ENCODE peak calls at places on chromosomes 3 and 15, in five cellular contexts. V, U, A, K and Y are unnamed samples.

GRCh38 chr15:49990835-49991540 is 128.0 kb downstream of the ATP8B4 start:
- DNase-seq in U (no peak), A (no peak), K (no peak), V (no peak), Y (no peak)

GRCh38 chr3:128346562-128346961 is 120.1 kb downstream of the DNAJB8 start:
- DNase-seq in K (no peak), A (no peak), V (no peak), U (no peak), Y (no peak)

GRCh38 chr3:128070898-128071591 is 18.8 kb downstream of the SEC61A1 start:
- DNase-seq in A (no peak), U (no peak), V (no peak), K (peak), Y (no peak)

GRCh38 chr15:26073430-26074333 is 210.6 kb upstream of the ATP10A start:
- DNase-seq in A (no peak), K (no peak), V (no peak), U (no peak), Y (no peak)

GRCh38 chr15:63896336-63897115 is 62.8 kb upstream of the HERC1 start:
- DNase-seq in V (no peak), A (peak), U (no peak), K (no peak), Y (peak)

GRCh38 chr3:4834403-4834866 is 144.8 kb upstream of the BHLHE40 start:
- DNase-seq in K (peak), V (peak), U (no peak), A (no peak), Y (peak)

GRCh38 chr3:155548194-155548593 is 196.7 kb downstream of the PLCH1 start:
- DNase-seq in V (no peak), U (no peak), K (no peak), A (no peak), Y (no peak)

GRCh38 chr3:64152100-64152499 is 73.2 kb downstream of the PRICKLE2 start:
- DNase-seq in K (no peak), V (no peak), A (no peak), U (no peak), Y (no peak)

GRCh38 chr3:43001094-43001553 is 22.0 kb downstream of the GASK1A start:
- DNase-seq in V (no peak), A (no peak), K (no peak), U (no peak), Y (no peak)

GRCh38 chr3:188003188-188004171 is 150.5 kb upstream of the LPP start:
- DNase-seq in U (no peak), K (no peak), V (no peak), A (no peak), Y (no peak)

GRCh38 chr3:2823016-2823415 is 287.2 kb downstream of the IL5RA start:
- DNase-seq in V (no peak), A (no peak), U (no peak), K (no peak), Y (no peak)

GRCh38 chr3:49173116-49173791 is 1.9 kb downstream of the KLHDC8B start:
- DNase-seq in U (no peak), A (peak), V (no peak), K (no peak), Y (no peak)

GRCh38 chr3:122233109-122233952 is 49.9 kb downstream of the CASR start:
- DNase-seq in K (no peak), V (no peak), A (no peak), U (no peak), Y (no peak)

GRCh38 chr3:31953091-31953490 is 28.0 kb downstream of the OSBPL10 start:
- DNase-seq in K (no peak), V (no peak), A (no peak), U (no peak), Y (no peak)

GRCh38 chr3:23588547-23588946 is 217.2 kb upstream of the UBE2E1 start:
- DNase-seq in V (no peak), U (no peak), A (no peak), K (no peak), Y (no peak)

GRCh38 chr15:68578175-68578959 is 426 bp upstream of the CORO2B start:
- DNase-seq in K (peak), U (peak), A (peak), V (no peak), Y (no peak)

GRCh38 chr15:92667291-92667904 is 11.8 kb upstream of the FAM174B start:
- DNase-seq in U (no peak), K (no peak), A (no peak), V (no peak), Y (no peak)

GRCh38 chr3:190616627-190617026 is 102.7 kb downstream of the IL1RAP start:
- DNase-seq in K (no peak), U (no peak), A (no peak), V (no peak), Y (no peak)

GRCh38 chr3:156729460-156730179 is 55.2 kb downstream of the TIPARP start:
- DNase-seq in K (no peak), V (no peak), A (no peak), U (no peak), Y (no peak)